ENCODE peak calls at places on chromosomes 1 and 21, in ten cellular contexts. S is transverse colon, R is adrenal gland, B is sigmoid colon, Y is gastrocnemius medialis, P is A549, M is breast epithelium, I is Peyer's patch, C is spleen, A is IMR-90. W is an unnamed sample.

GRCh38 chr1:232549998-232550397 is 79.9 kb downstream of the SIPA1L2 start:
- DNase-seq in C (no peak), B (no peak), Y (no peak), R (no peak), M (no peak), A (no peak), I (no peak), P (no peak), S (no peak), W (no peak)

GRCh38 chr1:48069662-48070432 is 72.7 kb upstream of the TRABD2B start:
- DNase-seq in I (no peak), B (no peak), A (no peak), Y (no peak), M (no peak), C (no peak), R (peak; percentile 52), P (peak; percentile 27), S (peak; percentile 15), W (peak; percentile 44)

GRCh38 chr1:35834218-35834617 is 26.4 kb downstream of the AGO4 start:
- DNase-seq in I (no peak), S (no peak), P (no peak), M (no peak), B (no peak), A (no peak), R (no peak), C (no peak), Y (no peak), W (no peak)

GRCh38 chr1:110339427-110340206 is 440 bp downstream of the RBM15 start:
- DNase-seq in S (peak; percentile 63), R (peak; percentile 71), Y (peak; percentile 59), P (peak; percentile 30), B (no peak), I (no peak), C (no peak), A (peak; percentile 54), M (peak; percentile 47), W (no peak)

GRCh38 chr1:247409869-247410544 is 6.0 kb upstream of the NLRP3 start:
- DNase-seq in B (no peak), S (no peak), C (no peak), I (no peak), P (no peak), Y (no peak), M (no peak), R (no peak), A (no peak), W (no peak)

GRCh38 chr1:78369546-78369945 is 121.2 kb upstream of the PTGFR start:
- DNase-seq in M (no peak), S (no peak), C (no peak), P (no peak), I (no peak), R (no peak), A (peak; percentile 24), B (no peak), Y (no peak), W (no peak)

GRCh38 chr1:7534061-7534825 is 236.9 kb upstream of the VAMP3 start:
- DNase-seq in P (no peak), A (no peak), Y (no peak), R (no peak), I (peak; percentile 33), M (no peak), S (no peak), C (peak; percentile 64), B (no peak), W (no peak)

GRCh38 chr1:211920141-211920572 is 89.6 kb upstream of the LPGAT1 start:
- DNase-seq in P (peak; percentile 96), B (peak; percentile 69), Y (no peak), C (no peak), I (no peak), A (peak; percentile 69), R (peak; percentile 68), S (no peak), M (peak; percentile 41), W (no peak)

DNA sequence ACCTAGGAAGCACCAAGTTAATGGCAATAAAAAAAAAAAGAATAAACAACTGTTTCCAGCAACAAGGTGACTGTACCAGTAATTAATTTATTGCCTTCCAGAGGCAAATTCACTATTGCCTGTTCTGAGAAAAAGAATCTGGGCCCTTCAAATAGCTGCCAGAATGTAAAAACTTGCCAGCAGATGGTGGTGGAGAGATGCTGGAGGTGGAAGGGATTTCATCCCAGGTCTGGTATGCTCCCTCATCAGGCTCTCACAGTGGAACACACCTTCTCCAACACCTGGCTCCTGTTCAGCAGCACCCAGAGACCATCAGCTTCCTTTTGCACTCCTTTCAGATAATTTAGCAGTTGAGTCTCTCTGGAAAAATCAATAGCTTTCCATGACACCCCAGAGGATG is 792.9 kb upstream of the ADAMTS5 start:
- DNase-seq in R (no peak), P (no peak), I (no peak), B (no peak), A (no peak), S (no peak), Y (no peak), C (no peak), M (no peak), W (no peak)
- TF ChIP-seq CTCF in R (no peak), P (no peak), I (no peak), B (no peak), A (no peak), S (no peak), Y (no peak), C (no peak), M (no peak), W (no peak)

GRCh38 chr1:236064674-236065508 is at the start of gene NID1:
- DNase-seq in R (peak; percentile 69), Y (peak; percentile 78), B (peak; percentile 98), P (peak; percentile 35), A (peak; percentile 79), M (peak; percentile 47), I (peak; percentile 68), C (peak; percentile 86), S (peak; percentile 76), W (peak; percentile 90)

GRCh38 chr1:236066828-236067386 is 2.0 kb upstream of the NID1 start:
- DNase-seq in A (no peak), I (no peak), C (peak; percentile 92), R (peak; percentile 54), M (no peak), B (peak; percentile 94), S (peak; percentile 56), Y (peak; percentile 28), P (no peak), W (peak; percentile 69)

GRCh38 chr1:236067854-236068454 is 3.1 kb upstream of the NID1 start:
- DNase-seq in B (peak; percentile 80), R (no peak), A (peak; percentile 79), C (no peak), P (no peak), S (no peak), Y (no peak), M (no peak), I (no peak), W (peak; percentile 45)

GRCh38 chr1:236065509-236066005 is 667 bp upstream of the NID1 start:
- DNase-seq in C (no peak), Y (no peak), B (no peak), M (no peak), P (no peak), R (no peak), I (no peak), S (no peak), A (no peak), W (no peak)

DNA sequence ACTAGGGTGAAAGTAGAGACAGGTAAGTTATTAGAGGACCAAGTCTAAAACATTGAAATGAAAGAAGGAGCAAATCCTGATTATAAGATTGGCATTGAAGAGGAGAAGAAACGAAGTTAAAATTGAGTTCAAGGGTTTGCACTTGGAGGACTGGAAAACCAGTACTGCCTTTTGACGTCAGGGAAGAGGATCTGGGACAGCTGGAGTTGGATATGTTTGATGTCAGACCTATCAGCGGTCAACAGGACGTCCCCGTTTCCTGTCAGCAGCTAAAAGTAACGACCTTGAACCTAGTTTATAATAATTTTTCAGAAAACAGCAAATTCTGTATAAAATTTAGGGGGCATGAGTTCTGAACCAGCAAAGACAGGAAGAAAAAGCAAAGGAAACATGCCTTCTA is 1.2 kb upstream of the NID1 start:
- DNase-seq in S (no peak), P (no peak), R (no peak), Y (no peak), B (peak; percentile 82), A (no peak), I (no peak), M (no peak), C (no peak), W (no peak)
- TF ChIP-seq POLR2A in S (no peak), P (no peak), R (no peak), Y (peak; percentile 23), B (no peak), A (no peak), I (no peak), M (no peak), C (no peak), W (no peak)

GRCh38 chr1:116559304-116559761 is 11.5 kb downstream of the CD58 start:
- DNase-seq in A (no peak), B (no peak), S (no peak), Y (no peak), C (no peak), I (no peak), R (no peak), P (no peak), M (no peak), W (no peak)

GRCh38 chr1:116561563-116561962 is 9.3 kb downstream of the CD58 start:
- DNase-seq in C (no peak), P (no peak), S (no peak), A (no peak), R (no peak), I (no peak), B (no peak), M (no peak), Y (no peak), W (no peak)

GRCh38 chr1:116558140-116558549 is 12.7 kb downstream of the CD58 start:
- DNase-seq in R (no peak), M (no peak), P (no peak), Y (no peak), B (no peak), C (no peak), A (no peak), I (no peak), S (no peak), W (no peak)

GRCh38 chr1:116557323-116557878 is 13.4 kb downstream of the CD58 start:
- DNase-seq in A (no peak), C (no peak), I (no peak), P (no peak), Y (no peak), S (no peak), R (no peak), M (no peak), B (no peak), W (no peak)

DNA sequence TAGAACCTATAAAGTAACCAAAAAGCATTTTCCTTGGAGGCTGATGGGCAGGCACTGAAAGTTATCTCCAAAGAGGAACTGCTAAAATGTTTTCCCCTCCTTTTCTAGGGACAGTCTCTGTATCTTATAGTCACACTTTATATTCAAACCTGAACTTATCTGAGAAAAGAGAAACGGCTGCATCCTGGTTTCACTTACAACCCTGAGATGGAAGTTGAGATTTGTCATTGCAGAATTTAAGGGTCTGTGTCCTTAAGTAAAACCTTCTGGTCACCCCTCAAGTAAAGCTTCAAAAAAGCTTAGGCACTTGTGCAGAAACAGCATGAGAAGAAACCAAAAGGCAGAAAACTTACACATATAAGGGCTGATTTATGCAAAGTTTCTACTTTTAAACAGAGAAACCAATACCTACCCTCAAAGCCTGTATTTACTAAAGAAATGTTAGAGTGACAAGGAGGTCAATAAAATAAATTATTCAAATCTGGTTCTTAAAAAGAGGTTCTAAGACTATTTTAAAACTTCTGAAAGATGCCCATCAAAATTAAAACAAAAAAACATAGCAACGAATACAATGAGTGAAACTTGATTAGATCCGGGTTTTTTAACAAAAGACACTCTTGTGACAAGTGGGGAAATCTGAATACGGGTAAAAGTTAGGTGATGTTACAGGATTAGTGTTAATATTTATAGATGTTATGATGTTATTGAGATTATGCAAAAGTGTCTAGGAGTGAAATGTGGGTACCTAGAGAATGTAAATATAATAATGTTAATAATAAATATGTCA is 9.9 kb downstream of the CD58 start:
- DNase-seq in C (no peak), B (no peak), M (no peak), P (no peak), R (no peak), S (no peak), Y (no peak), A (no peak), I (no peak), W (no peak)
- H3K9me3 ChIP-seq in C (peaks cover 21% of the 10 kb centered on the region), B (no peaks in the 10 kb centered on the region), M (no peaks in the 10 kb centered on the region), P (no peaks in the 10 kb centered on the region), R (no peaks in the 10 kb centered on the region), S (no peaks in the 10 kb centered on the region), Y (no peaks in the 10 kb centered on the region), A (no peaks in the 10 kb centered on the region), I (no peaks in the 10 kb centered on the region), W (no peaks in the 10 kb centered on the region)

GRCh38 chr1:174964261-174964984 is 35.3 kb upstream of the CACYBP start:
- DNase-seq in C (no peak), B (no peak), M (no peak), R (no peak), A (no peak), S (no peak), Y (no peak), I (no peak), P (peak; percentile 19), W (no peak)

GRCh38 chr1:174967845-174968705 is 31.7 kb upstream of the CACYBP start:
- DNase-seq in C (no peak), M (no peak), I (no peak), A (no peak), B (no peak), R (no peak), S (no peak), P (no peak), Y (no peak), W (no peak)

GRCh38 chr1:174966000-174966572 is 33.7 kb upstream of the CACYBP start:
- DNase-seq in I (no peak), Y (no peak), B (no peak), A (no peak), P (no peak), C (no peak), R (no peak), M (no peak), S (no peak), W (no peak)

GRCh38 chr1:174963547-174964125 is 36.1 kb upstream of the CACYBP start:
- DNase-seq in M (no peak), I (no peak), A (no peak), B (no peak), C (no peak), R (no peak), Y (no peak), S (peak; percentile 44), P (no peak), W (no peak)

GRCh38 chr1:174965006-174965971 is 34.5 kb upstream of the CACYBP start:
- DNase-seq in I (no peak), B (no peak), P (no peak), R (no peak), S (peak; percentile 48), Y (peak; percentile 25), C (no peak), M (no peak), A (peak; percentile 7), W (no peak)
- TF ChIP-seq CTCF in I (no peak), B (no peak), P (no peak), R (no peak), S (no peak), Y (no peak), C (no peak), M (no peak), A (no peak), W (no peak)